ENCODE peak calls at places on chromosomes 6 and 20, in seven cellular contexts. One of them, this sample, is unnamed.

GRCh38 chr6:132552372-132552771 is at the start of gene TAAR8:
- DNase-seq in PC-3: no peak
- DNase-seq in body of pancreas: no peak
- DNase-seq in mesendoderm: no peak
- DNase-seq in AG09309: no peak
- DNase-seq in GM12865: no peak
- DNase-seq in fibroblast of lung: no peak
- DNase-seq in this sample: no peak

GRCh38 chr20:51628533-51629398 is 86.2 kb upstream of the NFATC2 start:
- DNase-seq in PC-3: no peak
- DNase-seq in body of pancreas: no peak
- DNase-seq in GM12865: no peak
- DNase-seq in AG09309: peak; percentile 37
- DNase-seq in mesendoderm: no peak
- DNase-seq in fibroblast of lung: peak; percentile 91
- DNase-seq in this sample: no peak

GRCh38 chr6:135812085-135812526 is 39.4 kb upstream of the PDE7B start:
- DNase-seq in fibroblast of lung: peak; percentile 71
- DNase-seq in GM12865: no peak
- DNase-seq in mesendoderm: no peak
- DNase-seq in body of pancreas: no peak
- DNase-seq in PC-3: peak; percentile 46
- DNase-seq in AG09309: no peak
- DNase-seq in this sample: no peak

GRCh38 chr6:129893513-129894098 is 32.5 kb upstream of the TMEM244 start:
- DNase-seq in mesendoderm: peak; percentile 8
- DNase-seq in PC-3: peak; percentile 14
- DNase-seq in AG09309: no peak
- DNase-seq in fibroblast of lung: peak; percentile 38
- DNase-seq in body of pancreas: no peak
- DNase-seq in GM12865: peak; percentile 40
- DNase-seq in this sample: no peak

GRCh38 chr6:78505178-78505577 is 362.2 kb upstream of the IRAK1BP1 start:
- DNase-seq in PC-3: no peak
- DNase-seq in mesendoderm: no peak
- DNase-seq in AG09309: no peak
- DNase-seq in body of pancreas: no peak
- DNase-seq in GM12865: peak; percentile 8
- DNase-seq in fibroblast of lung: no peak
- DNase-seq in this sample: no peak

GRCh38 chr6:99073223-99073622 is 125.5 kb upstream of the FBXL4 start:
- DNase-seq in mesendoderm: no peak
- DNase-seq in fibroblast of lung: no peak
- DNase-seq in PC-3: no peak
- DNase-seq in AG09309: no peak
- DNase-seq in GM12865: no peak
- DNase-seq in body of pancreas: no peak
- DNase-seq in this sample: no peak

GRCh38 chr6:45044086-45044485 is 284.0 kb upstream of the RUNX2 start:
- DNase-seq in PC-3: no peak
- DNase-seq in fibroblast of lung: no peak
- DNase-seq in mesendoderm: no peak
- DNase-seq in AG09309: no peak
- DNase-seq in body of pancreas: no peak
- DNase-seq in GM12865: no peak
- DNase-seq in this sample: no peak

GRCh38 chr6:33958208-33958862 is 154.5 kb upstream of the MLN start:
- DNase-seq in PC-3: peak; percentile 4
- DNase-seq in GM12865: no peak
- DNase-seq in mesendoderm: peak; percentile 61
- DNase-seq in AG09309: no peak
- DNase-seq in body of pancreas: no peak
- DNase-seq in fibroblast of lung: no peak
- DNase-seq in this sample: peak; percentile 24

GRCh38 chr6:129606664-129607063 is 103.3 kb downstream of the ARHGAP18 start:
- DNase-seq in PC-3: no peak
- DNase-seq in mesendoderm: no peak
- DNase-seq in body of pancreas: no peak
- DNase-seq in GM12865: no peak
- DNase-seq in AG09309: no peak
- DNase-seq in fibroblast of lung: peak; percentile 68
- DNase-seq in this sample: no peak

GRCh38 chr6:43254138-43254817 is 11.0 kb downstream of the TTBK1 start:
- DNase-seq in GM12865: no peak
- DNase-seq in fibroblast of lung: no peak
- DNase-seq in body of pancreas: no peak
- DNase-seq in AG09309: no peak
- DNase-seq in mesendoderm: no peak
- DNase-seq in PC-3: no peak
- DNase-seq in this sample: no peak

GRCh38 chr6:71238351-71238750 is 50.3 kb upstream of the OGFRL1 start:
- DNase-seq in fibroblast of lung: peak; percentile 38
- DNase-seq in AG09309: peak; percentile 7
- DNase-seq in body of pancreas: no peak
- DNase-seq in PC-3: no peak
- DNase-seq in mesendoderm: no peak
- DNase-seq in GM12865: no peak
- DNase-seq in this sample: no peak

GRCh38 chr6:30518505-30518850 is 29.2 kb downstream of the HLA-E start:
- DNase-seq in PC-3: peak; percentile 9
- DNase-seq in mesendoderm: no peak
- DNase-seq in GM12865: no peak
- DNase-seq in body of pancreas: no peak
- DNase-seq in fibroblast of lung: no peak
- DNase-seq in AG09309: no peak
- DNase-seq in this sample: no peak

GRCh38 chr6:72894091-72894490 is 272.2 kb downstream of the KCNQ5 start:
- DNase-seq in PC-3: peak; percentile 79
- DNase-seq in AG09309: no peak
- DNase-seq in GM12865: no peak
- DNase-seq in fibroblast of lung: peak; percentile 5
- DNase-seq in mesendoderm: no peak
- DNase-seq in body of pancreas: no peak
- DNase-seq in this sample: peak; percentile 62

GRCh38 chr6:41529970-41530369 is 16.2 kb upstream of the FOXP4 start:
- DNase-seq in AG09309: no peak
- DNase-seq in mesendoderm: no peak
- DNase-seq in body of pancreas: no peak
- DNase-seq in PC-3: no peak
- DNase-seq in fibroblast of lung: no peak
- DNase-seq in GM12865: no peak
- DNase-seq in this sample: no peak

GRCh38 chr6:41527721-41528408 is 18.3 kb upstream of the FOXP4 start:
- DNase-seq in mesendoderm: peak; percentile 33
- DNase-seq in AG09309: no peak
- DNase-seq in PC-3: peak; percentile 12
- DNase-seq in body of pancreas: no peak
- DNase-seq in GM12865: peak; percentile 36
- DNase-seq in fibroblast of lung: peak; percentile 34
- DNase-seq in this sample: peak; percentile 52

GRCh38 chr6:41528409-41528963 is 17.7 kb upstream of the FOXP4 start:
- DNase-seq in mesendoderm: no peak
- DNase-seq in GM12865: no peak
- DNase-seq in body of pancreas: no peak
- DNase-seq in PC-3: no peak
- DNase-seq in fibroblast of lung: no peak
- DNase-seq in AG09309: no peak
- DNase-seq in this sample: no peak

GRCh38 chr6:41530476-41530875 is 15.7 kb upstream of the FOXP4 start:
- DNase-seq in AG09309: no peak
- DNase-seq in PC-3: no peak
- DNase-seq in mesendoderm: no peak
- DNase-seq in GM12865: no peak
- DNase-seq in body of pancreas: no peak
- DNase-seq in fibroblast of lung: no peak
- DNase-seq in this sample: no peak

GRCh38 chr6:41529049-41529448 is 17.1 kb upstream of the FOXP4 start:
- DNase-seq in GM12865: no peak
- DNase-seq in fibroblast of lung: no peak
- DNase-seq in AG09309: no peak
- DNase-seq in body of pancreas: no peak
- DNase-seq in mesendoderm: no peak
- DNase-seq in PC-3: no peak
- DNase-seq in this sample: no peak
- H3K4me3 ChIP-seq in GM12865: no peak overlapping the region
- H3K4me3 ChIP-seq in fibroblast of lung: no peak overlapping the region
- H3K4me3 ChIP-seq in AG09309: no peak overlapping the region
- H3K4me3 ChIP-seq in body of pancreas: no peak overlapping the region
- H3K4me3 ChIP-seq in mesendoderm: no peak overlapping the region
- H3K4me3 ChIP-seq in PC-3: no peak overlapping the region
- H3K4me3 ChIP-seq in this sample: no peak overlapping the region

GRCh38 chr6:159943965-159944598 is 24.8 kb upstream of the IGF2R start:
- DNase-seq in PC-3: no peak
- DNase-seq in GM12865: no peak
- DNase-seq in fibroblast of lung: no peak
- DNase-seq in mesendoderm: no peak
- DNase-seq in AG09309: no peak
- DNase-seq in body of pancreas: no peak
- DNase-seq in this sample: no peak
- H3K4me3 ChIP-seq in PC-3: no peak overlapping the region
- H3K4me3 ChIP-seq in GM12865: no peak overlapping the region
- H3K4me3 ChIP-seq in fibroblast of lung: no peak overlapping the region
- H3K4me3 ChIP-seq in mesendoderm: no peak overlapping the region
- H3K4me3 ChIP-seq in AG09309: no peak overlapping the region
- H3K4me3 ChIP-seq in body of pancreas: no peak overlapping the region
- H3K4me3 ChIP-seq in this sample: no peak overlapping the region

DNA sequence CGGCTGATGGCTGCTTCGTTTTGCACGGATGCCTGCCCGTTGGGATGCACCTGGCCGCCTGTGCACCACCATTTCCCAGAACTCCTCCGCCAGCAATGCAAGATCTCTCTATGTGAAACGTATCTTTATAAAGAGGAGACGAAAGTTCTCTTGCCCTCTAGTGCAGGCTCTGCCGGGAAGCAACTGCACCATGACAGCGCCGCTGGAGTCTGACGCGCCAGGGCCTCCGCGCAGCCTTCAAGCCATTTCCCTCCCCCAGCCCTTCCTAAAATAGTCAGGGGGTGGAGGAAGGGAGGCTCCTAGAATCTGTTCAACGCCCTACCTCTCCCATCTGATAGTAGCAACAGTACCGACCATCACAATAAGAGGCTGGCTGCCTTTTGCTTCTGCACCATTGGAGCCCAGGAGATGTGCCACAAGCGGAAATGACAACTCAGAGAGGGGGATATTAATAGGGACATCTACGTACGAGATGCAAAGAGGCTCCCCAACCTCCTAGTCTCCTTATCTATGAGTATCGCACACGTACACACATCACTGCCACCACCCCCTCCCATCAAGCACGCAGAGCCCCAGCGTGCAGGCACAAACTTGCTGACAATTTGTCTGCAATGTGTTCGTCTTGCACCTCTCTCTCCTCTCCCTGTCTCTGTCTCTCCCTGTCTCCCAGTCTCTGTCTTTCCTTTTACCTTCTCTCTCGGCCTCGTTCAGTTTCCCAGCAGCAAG is 1.1 kb downstream of the SYNE1 start:
- DNase-seq in PC-3: no peak
- DNase-seq in mesendoderm: peak; percentile 57
- DNase-seq in AG09309: no peak
- DNase-seq in fibroblast of lung: peak; percentile 40
- DNase-seq in GM12865: peak; percentile 75
- DNase-seq in body of pancreas: peak; percentile 3
- DNase-seq in this sample: no peak
- H3K4me3 ChIP-seq in PC-3: no peak overlapping the region
- H3K4me3 ChIP-seq in mesendoderm: peak overlapping the region; percentile 18
- H3K4me3 ChIP-seq in AG09309: peak overlapping the region; percentile 63
- H3K4me3 ChIP-seq in fibroblast of lung: peak overlapping the region; percentile 69
- H3K4me3 ChIP-seq in GM12865: peak overlapping the region; percentile 53
- H3K4me3 ChIP-seq in body of pancreas: peak overlapping the region; percentile 25
- H3K4me3 ChIP-seq in this sample: peak overlapping the region; percentile 49

DNA sequence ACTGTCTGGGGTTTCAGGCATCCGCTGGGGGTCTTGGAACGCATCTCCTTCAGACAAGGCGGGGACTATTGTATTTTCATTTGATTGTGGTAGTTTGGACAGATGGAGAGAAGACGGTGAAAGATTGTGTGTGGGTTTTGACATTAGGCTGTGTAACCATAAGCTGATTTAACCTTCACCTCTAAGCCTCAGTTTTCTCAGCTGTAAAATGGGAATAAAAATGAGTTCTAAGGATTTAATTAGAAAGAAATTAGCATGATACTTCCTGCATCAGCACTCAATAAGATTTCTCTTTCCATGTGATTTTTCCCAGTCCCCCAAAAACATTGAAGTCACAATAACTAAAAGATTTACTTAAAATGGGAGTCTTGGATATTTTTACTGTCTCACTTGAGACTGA is 78.1 kb downstream of the CBFA2T2 start:
- DNase-seq in body of pancreas: no peak
- DNase-seq in PC-3: no peak
- DNase-seq in mesendoderm: no peak
- DNase-seq in GM12865: no peak
- DNase-seq in AG09309: no peak
- DNase-seq in fibroblast of lung: no peak
- DNase-seq in this sample: no peak
- H3K4me3 ChIP-seq in body of pancreas: no peak overlapping the region
- H3K4me3 ChIP-seq in PC-3: no peak overlapping the region
- H3K4me3 ChIP-seq in mesendoderm: no peak overlapping the region
- H3K4me3 ChIP-seq in GM12865: no peak overlapping the region
- H3K4me3 ChIP-seq in AG09309: no peak overlapping the region
- H3K4me3 ChIP-seq in fibroblast of lung: no peak overlapping the region
- H3K4me3 ChIP-seq in this sample: no peak overlapping the region

DNA sequence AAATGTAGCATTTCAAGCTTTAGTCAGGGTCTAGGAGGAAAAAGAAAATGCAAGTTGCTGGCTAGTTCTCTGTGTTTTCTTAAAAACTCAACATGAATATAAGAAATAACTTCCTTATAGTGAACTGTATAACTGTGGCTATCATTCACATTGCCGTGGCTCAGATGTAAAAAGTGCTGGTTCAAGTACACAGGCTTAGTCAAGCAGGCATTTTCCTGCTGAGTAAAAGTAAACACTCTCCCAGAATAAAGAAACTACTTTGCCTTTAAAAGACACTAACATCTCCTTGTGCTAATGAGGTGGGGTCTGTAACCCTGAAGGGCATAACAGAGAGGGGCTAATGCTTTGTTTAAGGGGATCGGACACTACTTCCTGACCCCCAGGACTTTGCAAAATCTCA is 3.3 kb downstream of the ATP5F1E start:
- DNase-seq in AG09309: no peak
- DNase-seq in body of pancreas: no peak
- DNase-seq in GM12865: no peak
- DNase-seq in fibroblast of lung: no peak
- DNase-seq in PC-3: peak; percentile 56
- DNase-seq in mesendoderm: no peak
- DNase-seq in this sample: no peak
- H3K4me3 ChIP-seq in AG09309: no peak overlapping the region
- H3K4me3 ChIP-seq in body of pancreas: no peak overlapping the region
- H3K4me3 ChIP-seq in GM12865: peak overlapping the region; percentile 24
- H3K4me3 ChIP-seq in fibroblast of lung: peak overlapping the region; percentile 42
- H3K4me3 ChIP-seq in PC-3: peak overlapping the region; percentile 77
- H3K4me3 ChIP-seq in mesendoderm: no peak overlapping the region
- H3K4me3 ChIP-seq in this sample: no peak overlapping the region